ENCODE peak calls at places on chromosomes 12 and 14, in four cellular contexts. W is hepatocyte, A is lung microvascular endothelial cell, R is T-helper 2 cell. Z is an unnamed sample.

GRCh38 chr12:9347328-9348127 is 139.3 kb upstream of the PZP start:
- DNase-seq in W (no peak), A (no peak), R (no peak), Z (no peak)

GRCh38 chr14:64232095-64232830 is 61.9 kb downstream of the ESR2 start:
- DNase-seq in W (no peak), A (peak), R (no peak), Z (no peak)

GRCh38 chr12:27331299-27331926 is 1.2 kb upstream of the BMAL2 start:
- DNase-seq in W (peak), A (peak), R (no peak), Z (peak)

GRCh38 chr12:120247621-120248030 is 17.9 kb downstream of the PXN start:
- DNase-seq in W (no peak), A (peak), R (no peak), Z (no peak)

GRCh38 chr14:85576848-85577541 is 47.1 kb downstream of the FLRT2 start:
- DNase-seq in W (no peak), A (peak), R (no peak), Z (no peak)

GRCh38 chr12:11584213-11584855 is 65.1 kb upstream of the ETV6 start:
- DNase-seq in W (no peak), A (peak), R (no peak), Z (no peak)

GRCh38 chr12:39145175-39145999 is 240.0 kb upstream of the CPNE8 start:
- DNase-seq in W (peak), A (peak), R (no peak), Z (peak)

GRCh38 chr12:110117948-110118685 is 6.0 kb upstream of the IFT81 start:
- DNase-seq in W (no peak), A (peak), R (no peak), Z (no peak)

GRCh38 chr12:115354007-115354452 is 670.1 kb upstream of the TBX3 start:
- DNase-seq in W (peak), A (peak), R (no peak), Z (no peak)

GRCh38 chr12:90652280-90652679 is 302.7 kb downstream of the CCER1 start:
- DNase-seq in W (no peak), A (no peak), R (no peak), Z (peak)

GRCh38 chr12:54035561-54036377 is 2.9 kb downstream of the HOXC5 start:
- DNase-seq in W (no peak), A (no peak), R (no peak), Z (no peak)

GRCh38 chr14:101478096-101478495 is 83.2 kb upstream of the DIO3 start:
- DNase-seq in W (no peak), A (no peak), R (no peak), Z (no peak)

GRCh38 chr12:16610743-16611142 is 4.8 kb upstream of the LMO3 start:
- DNase-seq in W (no peak), A (no peak), R (no peak), Z (peak)

GRCh38 chr12:47032644-47033043 is 46.8 kb upstream of the PCED1B start:
- DNase-seq in W (peak), A (peak), R (no peak), Z (peak)

GRCh38 chr12:124716208-124717141 is 147.2 kb downstream of the SCARB1 start:
- DNase-seq in W (no peak), A (peak), R (no peak), Z (no peak)

GRCh38 chr14:43789458-43789857 is 717.6 kb downstream of the FSCB start:
- DNase-seq in W (no peak), A (no peak), R (no peak), Z (no peak)

GRCh38 chr14:93318927-93319326 is 13.9 kb downstream of the BTBD7 start:
- DNase-seq in W (no peak), A (no peak), R (no peak), Z (no peak)

GRCh38 chr12:17301544-17301943 is 695.6 kb upstream of the LMO3 start:
- DNase-seq in W (no peak), A (no peak), R (no peak), Z (peak)

GRCh38 chr14:56862843-56863242 is 52.6 kb upstream of the OTX2 start:
- DNase-seq in W (no peak), A (no peak), R (no peak), Z (no peak)